ENCODE peak calls at places on chromosomes 6 and 20, in ten cellular contexts. Y is OCI-LY7, U is heart left ventricle, A is upper lobe of right lung, P is HCT116, H is aorta, X is fibroblast of lung, C is sigmoid colon, V is heart right ventricle, F is cardiac muscle cell. G is an unnamed sample. For H3K4me1 and H3K36me3, the result is how much of the 10 kb centered on the place peaks cover.

GRCh38 chr6:12572884-12573824 is 143.4 kb upstream of the PHACTR1 start:
- DNase-seq in A (no peak), H (no peak), Y (no peak), X (peak), V (no peak), U (no peak), C (no peak), P (no peak), F (no peak), G (peak)

GRCh38 chr20:34945315-34946077 is 10.1 kb downstream of the GSS start:
- DNase-seq in A (no peak), P (no peak), X (peak), V (no peak), H (no peak), C (no peak), Y (no peak), F (no peak), U (no peak), G (no peak)

GRCh38 chr20:9024996-9025395 is 43.9 kb upstream of the PLCB4 start:
- DNase-seq in V (no peak), F (no peak), P (no peak), H (no peak), X (no peak), Y (no peak), A (no peak), C (no peak), U (no peak), G (no peak)

GRCh38 chr6:157531169-157531985 is 150.4 kb downstream of the ZDHHC14 start:
- DNase-seq in A (no peak), P (no peak), U (no peak), H (no peak), Y (no peak), V (no peak), C (no peak), F (no peak), X (no peak), G (no peak)

GRCh38 chr6:150800596-150801310 is 64.7 kb upstream of the MTHFD1L start:
- DNase-seq in P (no peak), U (no peak), V (no peak), H (peak), F (no peak), C (no peak), A (no peak), Y (no peak), X (peak), G (no peak)

GRCh38 chr6:39490120-39490519 is 167.6 kb upstream of the KCNK16 start:
- DNase-seq in C (no peak), U (no peak), P (no peak), A (no peak), V (no peak), F (no peak), Y (no peak), H (no peak), X (peak), G (no peak)

GRCh38 chr6:145824344-145824743 is 9.7 kb upstream of the FBXO30 start:
- DNase-seq in F (no peak), Y (no peak), U (no peak), A (no peak), C (no peak), X (no peak), P (no peak), V (no peak), H (no peak), G (no peak)

GRCh38 chr6:36362551-36363389 is 24.7 kb downstream of the ETV7 start:
- DNase-seq in X (no peak), H (peak), U (no peak), V (no peak), F (no peak), Y (no peak), P (no peak), C (no peak), A (no peak), G (no peak)

GRCh38 chr6:61809004-61809595 is 476.9 kb downstream of the KHDRBS2 start:
- DNase-seq in V (no peak), A (no peak), U (no peak), C (no peak), F (peak), X (peak), Y (peak), P (no peak), H (no peak), G (no peak)

GRCh38 chr20:47492284-47492683 is 9.4 kb upstream of the NCOA3 start:
- DNase-seq in F (no peak), C (no peak), A (no peak), H (no peak), U (no peak), X (no peak), V (no peak), Y (no peak), P (no peak), G (no peak)

GRCh38 chr20:25315418-25316210 is 67.7 kb downstream of the PYGB start:
- DNase-seq in P (no peak), H (peak), V (no peak), X (no peak), U (no peak), A (peak), F (no peak), Y (no peak), C (peak), G (no peak)

GRCh38 chr20:25314497-25315417 is 66.9 kb downstream of the PYGB start:
- DNase-seq in A (peak), C (peak), X (no peak), U (no peak), P (no peak), H (peak), Y (no peak), V (no peak), F (no peak), G (no peak)

GRCh38 chr20:25318471-25319240 is 70.8 kb downstream of the PYGB start:
- DNase-seq in F (no peak), V (no peak), A (peak), X (no peak), P (no peak), Y (peak), H (peak), C (peak), U (no peak), G (no peak)

GRCh38 chr20:25317351-25318075 is 69.6 kb downstream of the PYGB start:
- DNase-seq in C (peak), V (no peak), A (peak), U (no peak), F (no peak), X (no peak), P (no peak), H (no peak), Y (no peak), G (no peak)

DNA sequence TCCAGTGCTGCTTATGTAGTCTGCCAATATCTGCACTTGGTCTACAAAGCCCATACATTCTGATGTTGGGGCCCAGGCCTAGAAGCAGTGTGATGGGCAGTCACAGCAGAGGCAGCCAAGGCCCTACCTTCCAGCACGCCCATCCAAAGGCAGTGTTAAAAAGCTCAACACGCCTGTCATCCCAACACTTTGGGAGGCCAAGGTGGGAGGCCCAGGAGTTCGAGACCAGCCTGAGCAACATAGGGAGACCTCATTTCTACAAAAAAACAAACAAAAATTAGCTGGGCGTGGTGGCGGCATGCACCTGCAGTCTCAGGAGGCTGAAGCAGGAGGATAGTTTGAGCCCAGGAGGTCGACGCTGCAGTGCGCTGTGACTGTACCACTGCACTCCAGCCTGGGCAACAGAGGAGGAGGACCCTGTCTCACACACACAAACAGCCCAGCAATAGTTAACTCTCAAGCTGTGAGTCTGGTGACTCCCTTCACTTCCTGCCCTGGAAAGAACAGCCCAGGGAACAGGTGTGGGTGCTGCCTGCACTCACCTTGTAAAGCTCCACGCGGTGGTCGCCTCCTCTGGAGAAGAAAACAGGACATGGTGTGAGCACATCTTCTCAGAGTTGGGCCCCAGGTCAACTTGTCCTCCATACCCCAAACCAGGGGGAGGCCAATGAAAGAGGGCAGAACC is 68.8 kb downstream of the PYGB start:
- DNase-seq in H (no peak), C (peak), F (no peak), Y (no peak), P (no peak), V (no peak), X (no peak), U (no peak), A (peak), G (no peak)
- H3K4me1 ChIP-seq in H (under half), C (under half), F (under half), Y (under half), P (under half), V (under half), X (under half), U (under half), A (under half), G (under half)

GRCh38 chr6:30325150-30325872 is 1.4 kb upstream of the TRIM39 start:
- DNase-seq in F (no peak), V (no peak), C (peak), Y (peak), A (no peak), P (no peak), U (peak), H (peak), X (peak), G (no peak)

GRCh38 chr6:30323806-30324205 is 2.9 kb upstream of the TRIM39 start:
- DNase-seq in Y (no peak), V (no peak), A (no peak), F (no peak), H (no peak), P (no peak), U (no peak), C (no peak), X (no peak), G (no peak)

GRCh38 chr6:30319146-30319835 is 7.4 kb upstream of the TRIM39 start:
- DNase-seq in V (no peak), H (no peak), U (no peak), Y (no peak), A (no peak), F (no peak), C (no peak), P (no peak), X (no peak), G (no peak)

GRCh38 chr6:30322527-30323501 is 3.9 kb upstream of the TRIM39 start:
- DNase-seq in C (no peak), V (no peak), F (no peak), H (no peak), X (peak), U (no peak), A (no peak), P (no peak), Y (no peak), G (no peak)

GRCh38 chr6:30321692-30322388 is 4.9 kb upstream of the TRIM39 start:
- DNase-seq in A (no peak), C (no peak), Y (no peak), P (no peak), U (no peak), V (no peak), F (no peak), X (peak), H (no peak), G (no peak)
- H3K27ac ChIP-seq in A (no peak), C (no peak), Y (no peak), P (no peak), U (no peak), V (no peak), F (no peak), X (peak), H (no peak), G (no peak)

DNA sequence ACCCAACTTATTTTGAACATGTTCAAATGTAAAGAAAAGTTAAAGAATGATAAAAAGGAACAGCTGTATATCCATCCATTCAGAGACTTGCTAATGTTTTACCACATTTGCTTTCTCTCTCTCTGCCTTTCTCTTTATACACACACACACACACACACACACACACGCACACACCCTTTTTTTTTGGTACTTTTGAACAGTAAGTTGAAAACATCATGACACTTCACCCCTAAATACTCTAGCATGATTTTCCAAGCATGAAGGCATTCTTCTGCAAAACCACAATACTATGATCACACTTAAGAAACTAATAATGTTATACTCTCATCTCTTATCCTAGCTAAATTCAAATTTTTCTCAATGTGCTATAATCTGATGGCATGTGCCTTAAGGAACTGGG is 192.3 kb downstream of the UTRN start:
- DNase-seq in C (no peak), P (no peak), V (no peak), A (no peak), Y (no peak), U (no peak), H (no peak), F (no peak), X (peak), G (no peak)
- H3K36me3 ChIP-seq in C (under half), P (under half), V (under half), A (half or more), Y (under half), U (under half), H (under half), F (under half), X (under half), G (under half)

GRCh38 chr6:34084591-34085280 is 61.2 kb downstream of the GRM4 start:
- DNase-seq in P (no peak), C (no peak), X (no peak), H (no peak), Y (no peak), F (no peak), U (no peak), A (no peak), V (no peak), G (no peak)
- H3K4me1 ChIP-seq in P (under half), C (under half), X (under half), H (under half), Y (under half), F (under half), U (under half), A (under half), V (under half), G (under half)

DNA sequence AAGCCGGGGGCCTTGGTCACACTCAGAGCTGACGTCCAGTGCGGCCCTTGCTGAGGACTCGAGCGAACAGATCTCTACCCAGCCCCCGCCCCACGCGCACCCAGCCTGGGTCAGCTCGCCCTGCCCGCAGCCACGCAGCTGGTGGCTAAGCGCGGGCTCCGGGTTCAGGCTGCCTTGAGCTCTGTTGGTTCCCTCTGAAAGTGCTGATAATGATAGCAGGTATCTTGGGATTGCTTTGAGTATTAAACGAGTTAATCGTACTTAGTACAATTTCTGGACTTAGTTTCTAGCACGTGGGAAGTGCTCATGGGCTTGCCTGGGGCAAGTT is 88.1 kb upstream of the TGM3 start:
- DNase-seq in A (no peak), Y (no peak), P (no peak), H (no peak), F (no peak), X (no peak), C (no peak), V (no peak), U (no peak), G (no peak)
- H3K27ac ChIP-seq in A (no peak), Y (no peak), P (peak), H (no peak), F (no peak), X (no peak), C (no peak), V (no peak), U (no peak), G (no peak)

G was measured in iPS DF 6.9.